ENCODE peak calls at places on chromosomes 7 and 10, in six cellular contexts. C, V, G, Z, Q and U are unnamed samples.
A peak's percentile ranks its signal among the peaks of the same experiment; 100 is the strongest.

GRCh38 chr7:99827040-99827778 is 604 bp upstream of the CYP3A43 start:
- DNase-seq in Z (no peak), G (no peak), V (no peak), C (no peak), Q (no peak), U (no peak)

GRCh38 chr7:36198854-36199266 is 45.8 kb downstream of the EEPD1 start:
- DNase-seq in Q (no peak), C (no peak), G (no peak), Z (no peak), V (no peak), U (no peak)

GRCh38 chr7:24349339-24349738 is 65.3 kb downstream of the NPY start:
- DNase-seq in V (peak; percentile 12), G (no peak), C (no peak), Z (no peak), Q (peak; percentile 84), U (no peak)

GRCh38 chr10:97115846-97116245 is 69.9 kb downstream of the SLIT1 start:
- DNase-seq in V (no peak), G (no peak), C (no peak), Z (no peak), Q (no peak), U (no peak)

GRCh38 chr10:88553116-88553752 is 29.9 kb downstream of the RNLS start:
- DNase-seq in Q (peak; percentile 65), G (peak; percentile 89), V (peak; percentile 48), C (peak; percentile 56), Z (peak; percentile 34), U (peak; percentile 41)

GRCh38 chr7:73994023-73994422 is 34.0 kb upstream of the ELN start:
- DNase-seq in C (no peak), V (no peak), Z (no peak), G (no peak), Q (no peak), U (no peak)

GRCh38 chr7:21620054-21620453 is 77.2 kb downstream of the DNAH11 start:
- DNase-seq in Z (no peak), G (no peak), V (no peak), Q (no peak), C (no peak), U (no peak)

GRCh38 chr7:5678295-5679046 is 103.0 kb downstream of the RNF216 start:
- DNase-seq in V (no peak), C (no peak), G (no peak), Q (no peak), Z (no peak), U (no peak)

GRCh38 chr10:31457858-31458257 is 138.8 kb downstream of the ZEB1 start:
- DNase-seq in Z (no peak), Q (no peak), V (no peak), G (no peak), C (no peak), U (no peak)

GRCh38 chr7:153430931-153431330 is 621.3 kb upstream of the DPP6 start:
- DNase-seq in C (no peak), Z (no peak), Q (peak; percentile 22), V (no peak), G (no peak), U (no peak)

GRCh38 chr10:75023074-75023473 is 88.4 kb upstream of the SAMD8 start:
- DNase-seq in V (no peak), G (no peak), C (no peak), Z (no peak), Q (no peak), U (no peak)

GRCh38 chr7:116782177-116782711 is 80.1 kb upstream of the CAPZA2 start:
- DNase-seq in G (peak; percentile 73), V (no peak), Q (peak; percentile 76), C (peak; percentile 66), Z (no peak), U (no peak)

GRCh38 chr7:16644624-16644986 is 949 bp downstream of the ANKMY2 start:
- DNase-seq in G (peak; percentile 50), Q (no peak), Z (peak; percentile 44), C (no peak), V (no peak), U (peak; percentile 75)

GRCh38 chr10:71740069-71740468 is 20.5 kb upstream of the C10orf105 start:
- DNase-seq in G (peak; percentile 41), V (no peak), Z (peak; percentile 68), Q (no peak), C (no peak), U (peak; percentile 49)

GRCh38 chr7:50531401-50531906 is 33.8 kb downstream of the DDC start:
- DNase-seq in C (no peak), Z (no peak), V (peak; percentile 87), Q (peak; percentile 89), G (no peak), U (no peak)

GRCh38 chr7:132840197-132840596 is 241.7 kb downstream of the CHCHD3 start:
- DNase-seq in G (no peak), V (no peak), C (no peak), Z (no peak), Q (peak; percentile 45), U (no peak)

GRCh38 chr7:148211641-148212040 is 378.9 kb upstream of the C7orf33 start:
- DNase-seq in C (no peak), G (peak; percentile 5), Q (no peak), Z (no peak), V (no peak), U (no peak)

GRCh38 chr7:80231719-80232118 is 97.1 kb downstream of the GNAI1 start:
- DNase-seq in G (peak; percentile 58), Z (no peak), Q (no peak), V (no peak), C (no peak), U (no peak)

GRCh38 chr10:31977440-31978157 is 49.0 kb upstream of the ARHGAP12 start:
- DNase-seq in C (no peak), Q (peak; percentile 27), G (peak; percentile 60), Z (no peak), V (no peak), U (no peak)

GRCh38 chr7:16814987-16815386 is 10.2 kb upstream of the AGR2 start:
- DNase-seq in Q (no peak), Z (no peak), C (no peak), V (no peak), G (no peak), U (peak; percentile 27)

GRCh38 chr7:27148776-27149641 is 1.4 kb upstream of the HOXA6 start:
- DNase-seq in G (peak; percentile 77), Z (no peak), Q (no peak), C (no peak), V (no peak), U (peak; percentile 57)

GRCh38 chr7:70460066-70460465 is 671.9 kb upstream of the GALNT17 start:
- DNase-seq in C (no peak), G (no peak), Z (no peak), V (no peak), Q (no peak), U (no peak)

GRCh38 chr7:35624299-35625186 is 70.4 kb downstream of the HERPUD2 start:
- DNase-seq in C (no peak), Z (no peak), G (peak; percentile 39), Q (peak; percentile 93), V (peak; percentile 76), U (no peak)

GRCh38 chr10:13787015-13787421 is 200.3 kb downstream of the PRPF18 start:
- DNase-seq in Q (peak; percentile 75), Z (no peak), V (no peak), C (no peak), G (no peak), U (peak; percentile 17)

GRCh38 chr10:32295027-32295426 is 51.9 kb downstream of the EPC1 start:
- DNase-seq in G (no peak), Q (no peak), C (no peak), Z (no peak), V (no peak), U (no peak)

GRCh38 chr10:27407271-27407670 is 96.8 kb upstream of the RAB18 start:
- DNase-seq in Q (no peak), V (no peak), G (no peak), C (no peak), Z (no peak), U (no peak)

GRCh38 chr10:44389150-44389549 is 4.3 kb upstream of the CXCL12 start:
- DNase-seq in G (no peak), C (no peak), Z (peak; percentile 20), Q (no peak), V (no peak), U (no peak)

GRCh38 chr7:134632937-134633540 is 13.6 kb upstream of the BPGM start:
- DNase-seq in C (no peak), V (peak; percentile 34), Q (peak; percentile 66), Z (no peak), G (peak; percentile 65), U (no peak)

GRCh38 chr10:78255796-78256638 is 222.4 kb downstream of the RPS24 start:
- DNase-seq in G (peak; percentile 97), Z (peak; percentile 80), V (no peak), Q (peak; percentile 93), C (peak; percentile 94), U (peak; percentile 21)

GRCh38 chr10:60809157-60809556 is 30.9 kb downstream of the CDK1 start:
- DNase-seq in G (peak; percentile 87), V (no peak), C (peak; percentile 51), Z (no peak), Q (no peak), U (no peak)

GRCh38 chr7:139610595-139610994 is 87.1 kb downstream of the CLEC2L start:
- DNase-seq in V (no peak), Z (no peak), C (no peak), G (no peak), Q (no peak), U (no peak)
- H3K36me3 ChIP-seq in V (peaks cover 73% of the 10 kb centered on the region), Z (peaks cover 55% of the 10 kb centered on the region), C (peaks cover 2% of the 10 kb centered on the region), G (peaks cover 2% of the 10 kb centered on the region), Q (no peaks in the 10 kb centered on the region), U (peaks cover 42% of the 10 kb centered on the region)

DNA sequence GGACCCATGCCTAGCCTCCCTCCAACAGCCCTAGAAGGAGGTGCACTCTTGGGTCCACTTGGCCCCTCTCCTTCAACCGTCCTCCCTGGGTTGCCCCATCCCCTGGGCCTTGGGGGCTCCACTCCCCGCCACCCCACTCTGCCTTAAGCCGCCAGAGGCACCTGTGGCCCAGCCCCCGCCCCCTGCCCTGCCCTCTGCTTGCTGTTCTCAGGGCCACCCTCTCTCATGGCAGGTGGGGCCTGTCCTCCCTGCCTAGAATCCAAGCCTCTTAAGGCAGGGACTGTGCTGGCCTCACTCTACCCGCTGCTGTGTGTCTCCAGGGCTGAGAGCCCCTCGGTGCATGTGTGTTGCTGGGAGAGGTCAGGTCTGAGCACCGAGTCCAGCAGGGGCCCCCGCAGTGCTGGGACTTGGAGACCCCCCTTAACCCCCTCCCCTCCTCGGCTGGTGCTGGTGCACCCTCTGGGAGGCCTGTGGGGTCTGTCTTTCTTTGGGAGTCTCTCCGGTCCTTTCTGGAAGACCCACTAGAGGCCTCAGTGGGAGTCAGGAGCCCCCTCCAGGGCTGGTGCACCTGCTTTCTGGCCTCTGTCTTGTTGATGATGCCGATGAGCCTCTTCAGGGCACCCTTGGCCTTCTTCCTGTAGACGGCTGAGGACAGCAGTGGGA is 43.8 kb downstream of the CFAP46 start:
- DNase-seq in C (no peak), Z (peak; percentile 15), V (no peak), Q (no peak), G (no peak), U (no peak)
- H3K36me3 ChIP-seq in C (no peaks in the 10 kb centered on the region), Z (no peaks in the 10 kb centered on the region), V (no peaks in the 10 kb centered on the region), Q (no peaks in the 10 kb centered on the region), G (no peaks in the 10 kb centered on the region), U (no peaks in the 10 kb centered on the region)

DNA sequence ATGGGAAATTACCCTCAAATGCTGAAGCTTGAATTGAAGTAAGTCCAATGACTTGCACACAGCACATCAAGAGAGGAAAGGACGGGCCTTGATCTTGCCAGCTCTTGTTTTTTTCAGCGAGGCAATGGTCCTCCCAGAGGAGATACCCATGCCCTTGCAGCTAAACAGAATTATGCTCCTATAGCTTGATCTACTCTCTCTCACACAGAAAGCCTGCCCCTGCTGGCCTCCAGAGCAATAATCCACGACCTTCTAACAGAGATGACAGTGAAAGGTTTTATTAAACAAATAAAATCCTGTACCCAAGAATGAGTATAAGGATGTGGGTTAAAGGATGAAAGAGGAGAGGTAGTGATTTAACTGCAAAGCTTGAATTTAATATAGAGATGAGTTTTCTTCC is 268.0 kb downstream of the ADRA2A start:
- DNase-seq in Q (peak; percentile 47), V (peak; percentile 6), C (no peak), G (no peak), Z (no peak), U (no peak)
- H3K36me3 ChIP-seq in Q (no peaks in the 10 kb centered on the region), V (no peaks in the 10 kb centered on the region), C (no peaks in the 10 kb centered on the region), G (no peaks in the 10 kb centered on the region), Z (no peaks in the 10 kb centered on the region), U (no peaks in the 10 kb centered on the region)

GRCh38 chr10:131733596-131733995 is 167.2 kb upstream of the PPP2R2D start:
- DNase-seq in C (no peak), Z (no peak), G (no peak), Q (no peak), V (peak; percentile 5), U (no peak)
- H3K36me3 ChIP-seq in C (no peaks in the 10 kb centered on the region), Z (no peaks in the 10 kb centered on the region), G (no peaks in the 10 kb centered on the region), Q (no peaks in the 10 kb centered on the region), V (no peaks in the 10 kb centered on the region), U (no peaks in the 10 kb centered on the region)